ENCODE peak calls at places on chromosomes 7 and 10, in five cellular contexts. M is psoas muscle; A is GM19239; Z is NCI-H1105 treated with DMSO at 0.1 percent for 48 hours; X is natural killer cell treated with Interleukin-12 subunit alpha and Interleukin-12 subunit beta and Interleukin-15 and Interleukin-18, amount 100 ng/mL, for 72 hours. H is an unnamed sample.

GRCh38 chr10:44975487-44976331 is 2.9 kb downstream of the DEPP1 start:
- DNase-seq in M (peak; percentile 66), A (no peak), Z (peak; percentile 12), X (no peak), H (peak; percentile 66)

GRCh38 chr7:47568569-47568968 is 13.3 kb downstream of the TNS3 start:
- DNase-seq in M (no peak), A (no peak), Z (no peak), X (no peak), H (no peak)

GRCh38 chr10:109727436-109727835 is 195.9 kb downstream of the XPNPEP1 start:
- DNase-seq in M (no peak), A (no peak), Z (no peak), X (no peak), H (no peak)

GRCh38 chr7:128404826-128405344 is 4.9 kb downstream of the IMPDH1 start:
- DNase-seq in M (no peak), A (no peak), Z (no peak), X (no peak), H (no peak)

GRCh38 chr10:58028597-58029366 is 238.9 kb downstream of the IPMK start:
- DNase-seq in M (no peak), A (no peak), Z (no peak), X (no peak), H (no peak)

GRCh38 chr10:5553400-5554170 is 28.8 kb downstream of the CALML3 start:
- DNase-seq in M (peak; percentile 6), A (no peak), Z (no peak), X (no peak), H (no peak)

GRCh38 chr7:12961910-12962309 is 274.5 kb downstream of the ARL4A start:
- DNase-seq in M (no peak), A (no peak), Z (no peak), X (no peak), H (no peak)

GRCh38 chr10:105615986-105616385 is 974.9 kb downstream of the SORCS3 start:
- DNase-seq in M (no peak), A (no peak), Z (no peak), X (no peak), H (no peak)

GRCh38 chr10:73590881-73591577 is at the start of gene USP54:
- DNase-seq in M (no peak), A (no peak), Z (no peak), X (no peak), H (no peak)

GRCh38 chr10:87590705-87591588 is 68.7 kb upstream of the PAPSS2 start:
- DNase-seq in M (no peak), A (no peak), Z (no peak), X (no peak), H (no peak)

GRCh38 chr7:131076032-131076431 is 251.6 kb upstream of the MKLN1 start:
- DNase-seq in M (no peak), A (no peak), Z (no peak), X (no peak), H (no peak)

H was measured in Right ventricle myocardium inferior.